ENCODE peak calls at places on chromosomes 13 and 19, in five cellular contexts. One of them, this sample, is unnamed.

GRCh38 chr13:34764246-34764645 is 177.8 kb upstream of the NBEA start:
- DNase-seq in neuronal stem cell: no peak
- DNase-seq in H1: no peak
- DNase-seq in H9: no peak
- DNase-seq in mesenchymal stem cell: no peak
- DNase-seq in this sample: peak; percentile 84

GRCh38 chr19:12065100-12065538 is 588 bp downstream of the ZNF844 start:
- DNase-seq in neuronal stem cell: no peak
- DNase-seq in H1: peak; percentile 63
- DNase-seq in H9: no peak
- DNase-seq in mesenchymal stem cell: peak; percentile 52
- DNase-seq in this sample: peak; percentile 50

GRCh38 chr19:27974082-27974513 is 1238.9 kb downstream of the UQCRFS1 start:
- DNase-seq in neuronal stem cell: peak; percentile 32
- DNase-seq in H1: peak; percentile 52
- DNase-seq in H9: peak; percentile 44
- DNase-seq in mesenchymal stem cell: no peak
- DNase-seq in this sample: no peak

GRCh38 chr13:59746291-59746962 is 417.3 kb downstream of the DIAPH3 start:
- DNase-seq in neuronal stem cell: no peak
- DNase-seq in H1: no peak
- DNase-seq in H9: no peak
- DNase-seq in mesenchymal stem cell: no peak
- DNase-seq in this sample: peak; percentile 46

GRCh38 chr13:53068841-53069520 is 40.4 kb downstream of the OLFM4 start:
- DNase-seq in neuronal stem cell: no peak
- DNase-seq in H1: no peak
- DNase-seq in H9: no peak
- DNase-seq in mesenchymal stem cell: no peak
- DNase-seq in this sample: no peak

GRCh38 chr13:109410868-109411267 is 375.5 kb downstream of the IRS2 start:
- DNase-seq in neuronal stem cell: no peak
- DNase-seq in H1: no peak
- DNase-seq in H9: no peak
- DNase-seq in mesenchymal stem cell: no peak
- DNase-seq in this sample: no peak

GRCh38 chr13:36601186-36601585 is 72.6 kb upstream of the SERTM1 start:
- DNase-seq in neuronal stem cell: no peak
- DNase-seq in H1: no peak
- DNase-seq in H9: no peak
- DNase-seq in mesenchymal stem cell: no peak
- DNase-seq in this sample: peak; percentile 59

GRCh38 chr19:57746580-57747471 is at the start of gene ZNF776:
- DNase-seq in neuronal stem cell: peak; percentile 87
- DNase-seq in H1: peak; percentile 77
- DNase-seq in H9: peak; percentile 87
- DNase-seq in mesenchymal stem cell: peak; percentile 95
- DNase-seq in this sample: peak; percentile 98

GRCh38 chr13:30656178-30656577 is 38.5 kb downstream of the USPL1 start:
- DNase-seq in neuronal stem cell: no peak
- DNase-seq in H1: no peak
- DNase-seq in H9: no peak
- DNase-seq in mesenchymal stem cell: no peak
- DNase-seq in this sample: no peak

GRCh38 chr19:46670874-46671273 is 9.9 kb upstream of the DACT3 start:
- DNase-seq in neuronal stem cell: no peak
- DNase-seq in H1: no peak
- DNase-seq in H9: no peak
- DNase-seq in mesenchymal stem cell: peak; percentile 46
- DNase-seq in this sample: no peak

GRCh38 chr19:19067276-19068072 is 3.7 kb downstream of the SLC25A42 start:
- DNase-seq in neuronal stem cell: no peak
- DNase-seq in H1: no peak
- DNase-seq in H9: no peak
- DNase-seq in mesenchymal stem cell: no peak
- DNase-seq in this sample: no peak

GRCh38 chr19:16861875-16862274 is 26.9 kb upstream of the F2RL3 start:
- DNase-seq in neuronal stem cell: no peak
- DNase-seq in H1: no peak
- DNase-seq in H9: no peak
- DNase-seq in mesenchymal stem cell: no peak
- DNase-seq in this sample: no peak

GRCh38 chr13:67048084-67048792 is 181.9 kb downstream of the PCDH9 start:
- DNase-seq in neuronal stem cell: no peak
- DNase-seq in H1: no peak
- DNase-seq in H9: no peak
- DNase-seq in mesenchymal stem cell: peak; percentile 80
- DNase-seq in this sample: no peak

GRCh38 chr13:37681295-37682032 is 82.9 kb upstream of the POSTN start:
- DNase-seq in neuronal stem cell: no peak
- DNase-seq in H1: no peak
- DNase-seq in H9: no peak
- DNase-seq in mesenchymal stem cell: peak; percentile 97
- DNase-seq in this sample: no peak
- H3K18ac ChIP-seq in neuronal stem cell: no peak overlapping the region
- H3K18ac ChIP-seq in H1: no peak overlapping the region
- H3K18ac ChIP-seq in H9: no peak overlapping the region
- H3K18ac ChIP-seq in mesenchymal stem cell: peak overlapping the region; percentile 83
- H3K18ac ChIP-seq in this sample: no peak overlapping the region

GRCh38 chr19:7564866-7565265 is 29.3 kb downstream of the PNPLA6 start:
- DNase-seq in neuronal stem cell: no peak
- DNase-seq in H1: no peak
- DNase-seq in H9: no peak
- DNase-seq in mesenchymal stem cell: no peak
- DNase-seq in this sample: no peak
- H2BK12ac ChIP-seq in neuronal stem cell: no peak overlapping the region
- H2BK12ac ChIP-seq in H1: no peak overlapping the region
- H2BK12ac ChIP-seq in H9: no peak overlapping the region
- H2BK12ac ChIP-seq in mesenchymal stem cell: no peak overlapping the region
- H2BK12ac ChIP-seq in this sample: no peak overlapping the region

DNA sequence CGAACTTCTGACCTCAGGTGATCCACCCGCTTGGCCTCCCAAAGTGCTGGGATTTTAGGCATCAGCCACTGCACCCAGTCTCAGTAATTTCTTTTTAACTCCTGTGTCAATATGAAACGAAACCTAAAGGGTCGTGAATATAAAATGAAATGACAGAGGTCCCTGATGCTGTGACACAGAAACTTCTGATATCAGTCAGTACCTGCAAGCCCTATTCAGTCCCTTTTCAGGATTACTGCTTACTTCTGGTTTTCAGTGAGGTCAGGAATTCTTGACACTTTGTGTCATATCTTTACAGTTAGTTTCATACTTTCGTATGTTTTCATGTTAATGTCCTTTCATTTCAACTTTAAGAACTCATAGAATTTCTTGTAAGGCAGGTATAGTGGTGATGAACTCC is 58.7 kb downstream of the RNF17 start:
- DNase-seq in neuronal stem cell: no peak
- DNase-seq in H1: no peak
- DNase-seq in H9: no peak
- DNase-seq in mesenchymal stem cell: no peak
- DNase-seq in this sample: no peak
- H3K18ac ChIP-seq in neuronal stem cell: no peak overlapping the region
- H3K18ac ChIP-seq in H1: no peak overlapping the region
- H3K18ac ChIP-seq in H9: no peak overlapping the region
- H3K18ac ChIP-seq in mesenchymal stem cell: no peak overlapping the region
- H3K18ac ChIP-seq in this sample: no peak overlapping the region

DNA sequence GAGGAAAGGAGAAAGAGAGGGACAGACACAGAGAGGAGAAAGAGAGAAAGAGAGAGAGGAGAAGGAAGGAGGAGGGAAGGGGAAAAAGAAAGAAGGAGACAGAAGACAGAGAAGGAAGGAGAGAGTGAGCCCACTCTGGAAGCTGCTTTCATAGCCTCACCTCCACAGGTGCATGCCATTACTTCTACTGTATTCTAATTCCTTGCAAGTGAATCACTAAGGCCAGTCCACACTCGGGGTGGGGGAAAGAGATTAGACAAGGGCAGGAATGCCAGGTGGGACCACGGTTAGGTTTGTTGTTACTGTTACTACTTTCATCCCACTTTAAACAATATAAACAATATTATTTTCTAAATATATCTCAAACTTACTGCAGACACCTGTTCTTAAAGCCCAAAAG is 684.5 kb upstream of the ARGLU1 start:
- DNase-seq in neuronal stem cell: no peak
- DNase-seq in H1: no peak
- DNase-seq in H9: no peak
- DNase-seq in mesenchymal stem cell: no peak
- DNase-seq in this sample: no peak
- H2BK12ac ChIP-seq in neuronal stem cell: no peak overlapping the region
- H2BK12ac ChIP-seq in H1: no peak overlapping the region
- H2BK12ac ChIP-seq in H9: no peak overlapping the region
- H2BK12ac ChIP-seq in mesenchymal stem cell: peak overlapping the region; percentile 32
- H2BK12ac ChIP-seq in this sample: no peak overlapping the region

GRCh38 chr13:107743523-107743922 is 471.8 kb downstream of the LIG4 start:
- DNase-seq in neuronal stem cell: no peak
- DNase-seq in H1: no peak
- DNase-seq in H9: no peak
- DNase-seq in mesenchymal stem cell: peak; percentile 74
- DNase-seq in this sample: no peak

GRCh38 chr13:107743983-107744382 is 471.4 kb downstream of the LIG4 start:
- DNase-seq in neuronal stem cell: no peak
- DNase-seq in H1: no peak
- DNase-seq in H9: no peak
- DNase-seq in mesenchymal stem cell: peak; percentile 80
- DNase-seq in this sample: no peak

GRCh38 chr13:107742544-107742943 is 472.8 kb downstream of the LIG4 start:
- DNase-seq in neuronal stem cell: no peak
- DNase-seq in H1: no peak
- DNase-seq in H9: no peak
- DNase-seq in mesenchymal stem cell: peak; percentile 47
- DNase-seq in this sample: no peak

DNA sequence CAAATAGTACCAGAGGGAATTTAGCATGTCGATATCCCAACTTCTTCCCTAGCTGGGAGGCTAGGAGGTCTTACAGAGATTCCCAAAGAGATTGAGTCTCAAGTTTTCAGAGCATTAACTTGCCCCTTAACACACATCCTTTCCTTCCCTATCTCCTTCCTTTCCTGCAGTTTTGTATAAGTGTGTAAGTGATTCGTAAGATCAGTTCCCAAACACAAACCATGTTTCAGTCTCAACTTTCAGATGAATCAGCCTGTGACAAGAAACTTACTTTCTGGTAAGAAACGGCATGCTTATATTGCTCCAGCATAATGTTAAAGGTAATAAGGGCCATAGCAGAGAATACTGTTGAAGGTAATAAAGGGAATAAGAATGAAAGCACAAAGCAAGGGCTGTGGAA is 472.2 kb downstream of the LIG4 start:
- DNase-seq in neuronal stem cell: no peak
- DNase-seq in H1: no peak
- DNase-seq in H9: no peak
- DNase-seq in mesenchymal stem cell: peak; percentile 56
- DNase-seq in this sample: no peak
- H3K18ac ChIP-seq in neuronal stem cell: peak overlapping the region; percentile 54
- H3K18ac ChIP-seq in H1: no peak overlapping the region
- H3K18ac ChIP-seq in H9: no peak overlapping the region
- H3K18ac ChIP-seq in mesenchymal stem cell: peak overlapping the region; percentile 25
- H3K18ac ChIP-seq in this sample: no peak overlapping the region

GRCh38 chr19:34711890-34712289 is 22.2 kb upstream of the ZNF181 start:
- DNase-seq in neuronal stem cell: no peak
- DNase-seq in H1: no peak
- DNase-seq in H9: peak; percentile 57
- DNase-seq in mesenchymal stem cell: no peak
- DNase-seq in this sample: no peak
- H2BK12ac ChIP-seq in neuronal stem cell: no peak overlapping the region
- H2BK12ac ChIP-seq in H1: no peak overlapping the region
- H2BK12ac ChIP-seq in H9: no peak overlapping the region
- H2BK12ac ChIP-seq in mesenchymal stem cell: no peak overlapping the region
- H2BK12ac ChIP-seq in this sample: no peak overlapping the region

This sample was measured in trophoblast cell.